ENCODE peak calls at places on chromosomes 13 and 19, in seven cellular contexts. L, P, V, J, E, W and K are unnamed samples.

GRCh38 chr19:6736917-6737283 is 480 bp downstream of the GPR108 start:
- DNase-seq in L (no peak), P (no peak), V (no peak), J (no peak), W (no peak), E (no peak), K (no peak)

GRCh38 chr19:29622191-29623070 is 16.3 kb downstream of the POP4 start:
- DNase-seq in V (no peak), P (no peak), W (no peak), L (no peak), E (no peak), J (no peak), K (peak)

GRCh38 chr13:67224148-67224846 is 5.8 kb downstream of the PCDH9 start:
- DNase-seq in P (peak), J (peak), V (peak), E (peak), W (peak), L (peak), K (peak)

GRCh38 chr19:56839665-56840451 is 668 bp downstream of the PEG3 start:
- DNase-seq in J (peak), P (peak), V (peak), E (no peak), L (peak), W (peak), K (peak)

GRCh38 chr13:112687836-112688559 is 1.8 kb upstream of the ATP11A start:
- DNase-seq in P (no peak), J (no peak), E (no peak), L (no peak), V (peak), W (no peak), K (no peak)

GRCh38 chr13:67229438-67230242 is 496 bp downstream of the PCDH9 start:
- DNase-seq in P (peak), J (no peak), L (peak), V (no peak), W (no peak), E (peak), K (peak)

GRCh38 chr19:2491130-2491801 is 15.3 kb downstream of the GADD45B start:
- DNase-seq in P (peak), L (no peak), W (no peak), V (peak), E (no peak), J (no peak), K (peak)

GRCh38 chr19:35251456-35251855 is 2.7 kb downstream of the LSR start:
- DNase-seq in E (no peak), V (no peak), W (no peak), L (no peak), P (no peak), J (no peak), K (no peak)

GRCh38 chr19:17234911-17235617 is 9.0 kb downstream of the OCEL1 start:
- DNase-seq in W (peak), E (no peak), L (peak), J (no peak), V (no peak), P (no peak), K (peak)

GRCh38 chr13:45468676-45469075 is 3.9 kb downstream of the COG3 start:
- DNase-seq in L (no peak), J (no peak), V (no peak), W (no peak), P (no peak), E (no peak), K (peak)
- H3K4me3 ChIP-seq in L (no peak), J (no peak), V (no peak), W (no peak), P (no peak), E (no peak), K (no peak)

GRCh38 chr19:22527554-22527953 is 105.4 kb upstream of the ZNF98 start:
- DNase-seq in J (no peak), W (no peak), V (no peak), E (no peak), L (no peak), P (no peak), K (no peak)

GRCh38 chr19:22530042-22530441 is 104.1 kb upstream of the ZNF492 start:
- DNase-seq in E (no peak), P (no peak), V (no peak), J (no peak), L (no peak), W (no peak), K (no peak)

GRCh38 chr19:22528956-22529355 is 105.2 kb upstream of the ZNF492 start:
- DNase-seq in L (no peak), P (no peak), V (no peak), W (no peak), E (no peak), J (no peak), K (no peak)

GRCh38 chr19:22533761-22534160 is 100.4 kb upstream of the ZNF492 start:
- DNase-seq in J (no peak), P (no peak), L (no peak), W (no peak), V (no peak), E (no peak), K (no peak)

GRCh38 chr19:22532388-22533310 is 101.5 kb upstream of the ZNF492 start:
- DNase-seq in P (no peak), J (no peak), E (no peak), L (no peak), W (peak), V (peak), K (no peak)
- H3K4me3 ChIP-seq in P (no peak), J (no peak), E (no peak), L (no peak), W (peak), V (peak), K (no peak)

DNA sequence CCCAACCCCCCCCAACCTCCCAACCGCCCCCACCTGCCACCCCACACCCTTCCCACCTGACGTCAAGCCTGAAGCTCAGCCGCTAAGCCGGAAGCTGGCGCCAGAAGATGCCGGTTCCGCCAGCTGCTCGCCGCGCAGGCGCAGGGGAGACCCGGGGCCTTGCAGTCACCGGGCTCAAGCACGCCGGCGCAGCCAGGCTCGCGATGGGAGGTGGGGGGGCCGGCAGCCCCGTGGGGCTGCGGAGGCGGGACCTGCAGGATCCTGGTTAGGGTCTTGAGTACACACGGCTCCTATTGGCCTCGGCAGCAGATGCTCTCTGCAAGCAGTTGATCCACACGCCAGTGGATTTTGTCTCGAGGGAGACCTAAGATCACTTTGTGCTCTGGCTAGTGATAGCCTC is at the start of gene LIG4:
- DNase-seq in P (peak), E (peak), V (peak), W (peak), J (peak), L (peak), K (peak)
- H3K4me3 ChIP-seq in P (peak), E (peak), V (peak), W (peak), J (peak), L (peak), K (peak)

GRCh38 chr19:49574206-49574755 is 6.1 kb downstream of the NOSIP start:
- DNase-seq in P (no peak), E (no peak), W (no peak), J (no peak), V (no peak), L (no peak), K (no peak)

GRCh38 chr19:49573009-49573408 is 7.3 kb downstream of the NOSIP start:
- DNase-seq in J (no peak), V (no peak), E (no peak), W (no peak), P (no peak), L (no peak), K (no peak)

GRCh38 chr19:49573451-49573850 is 6.9 kb downstream of the NOSIP start:
- DNase-seq in L (no peak), E (no peak), V (no peak), W (no peak), J (no peak), P (no peak), K (no peak)

GRCh38 chr19:49570138-49570856 is 10.1 kb downstream of the NOSIP start:
- DNase-seq in V (no peak), L (peak), P (peak), E (peak), J (no peak), W (no peak), K (peak)

DNA sequence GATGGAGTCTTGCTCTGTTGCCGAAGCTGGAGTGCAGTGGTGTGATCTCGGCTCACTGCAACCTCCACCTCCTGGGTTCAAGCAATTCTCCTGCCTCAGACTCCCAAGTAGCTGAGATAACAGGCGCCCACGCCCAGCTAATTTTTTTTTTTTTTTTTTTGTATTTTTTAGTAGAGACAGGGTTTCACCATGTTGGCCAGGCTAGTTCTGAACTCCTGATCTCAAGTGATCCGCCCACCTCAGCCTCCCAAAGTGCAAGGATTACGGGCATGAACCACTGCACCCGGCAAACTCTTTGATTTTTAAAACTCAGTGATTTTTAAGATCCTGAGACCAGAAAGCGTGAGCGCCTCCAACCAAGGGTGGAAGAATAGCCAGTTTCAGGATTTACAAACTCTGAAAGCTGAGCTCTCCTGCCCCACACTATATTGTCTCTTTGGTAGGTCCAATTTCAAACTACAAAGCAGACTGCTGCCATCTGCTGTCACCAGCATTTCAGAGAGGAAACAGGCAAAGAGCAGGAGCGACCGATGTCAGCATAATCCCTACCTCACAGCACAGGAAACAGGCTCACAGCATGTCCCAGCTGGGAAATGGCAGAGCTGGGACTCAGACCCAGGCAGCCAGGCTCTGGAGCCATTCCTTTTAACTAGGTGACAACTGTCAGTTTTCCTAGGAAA is 9.2 kb downstream of the NOSIP start:
- DNase-seq in V (no peak), J (no peak), L (peak), W (no peak), E (no peak), P (no peak), K (peak)
- H3K4me3 ChIP-seq in V (no peak), J (no peak), L (no peak), W (peak), E (no peak), P (no peak), K (no peak)